ENCODE peak calls at places on chromosomes 5 and 9, in eight cellular contexts. N, D, J, Q, Z, V, Y and T are unnamed samples.

GRCh38 chr5:170451764-170452365 is 52.0 kb upstream of the KCNIP1 start:
- DNase-seq in N (peak; percentile 83), D (no peak), J (no peak), Q (no peak), Z (peak; percentile 57), V (peak; percentile 67), Y (peak; percentile 93), T (no peak)

GRCh38 chr9:126483468-126484056 is 130.2 kb upstream of the LMX1B start:
- DNase-seq in N (no peak), D (no peak), J (no peak), Q (no peak), Z (no peak), V (no peak), Y (no peak), T (no peak)

GRCh38 chr9:642014-642413 is 199.5 kb upstream of the DMRT1 start:
- DNase-seq in N (no peak), D (no peak), J (no peak), Q (no peak), Z (no peak), V (no peak), Y (no peak), T (no peak)

GRCh38 chr9:77981332-77981731 is 50.3 kb downstream of the GNAQ start:
- DNase-seq in N (no peak), D (no peak), J (no peak), Q (no peak), Z (no peak), V (peak; percentile 96), Y (peak; percentile 39), T (no peak)

GRCh38 chr5:5800801-5801761 is 378.6 kb downstream of the ICE1 start:
- DNase-seq in N (no peak), D (no peak), J (no peak), Q (no peak), Z (no peak), V (no peak), Y (no peak), T (no peak)

GRCh38 chr5:72307573-72307967 is 12.5 kb downstream of the MRPS27 start:
- DNase-seq in N (no peak), D (no peak), J (no peak), Q (no peak), Z (no peak), V (no peak), Y (no peak), T (no peak)

GRCh38 chr9:129347323-129348120 is 169.5 kb upstream of the IER5L start:
- DNase-seq in N (peak; percentile 78), D (no peak), J (no peak), Q (no peak), Z (peak; percentile 58), V (no peak), Y (peak; percentile 62), T (no peak)

GRCh38 chr9:8649157-8649556 is 849.6 kb upstream of the DMAC1 start:
- DNase-seq in N (no peak), D (no peak), J (no peak), Q (no peak), Z (no peak), V (no peak), Y (peak; percentile 18), T (no peak)

GRCh38 chr5:106163233-106163632 is 1507.5 kb downstream of the EFNA5 start:
- DNase-seq in N (no peak), D (no peak), J (no peak), Q (no peak), Z (no peak), V (no peak), Y (no peak), T (no peak)

GRCh38 chr9:70452365-70452764 is 37.9 kb upstream of the KLF9 start:
- DNase-seq in N (no peak), D (no peak), J (no peak), Q (no peak), Z (no peak), V (no peak), Y (no peak), T (no peak)

GRCh38 chr5:179275941-179276837 is 69.1 kb downstream of the ADAMTS2 start:
- DNase-seq in N (peak; percentile 98), D (no peak), J (no peak), Q (no peak), Z (peak; percentile 92), V (no peak), Y (peak; percentile 99), T (no peak)

GRCh38 chr9:16312116-16312515 is 558.4 kb downstream of the BNC2 start:
- DNase-seq in N (peak; percentile 39), D (no peak), J (no peak), Q (no peak), Z (no peak), V (no peak), Y (peak; percentile 36), T (no peak)

GRCh38 chr5:143536364-143536763 is 132.9 kb upstream of the NR3C1 start:
- DNase-seq in N (peak; percentile 99), D (no peak), J (no peak), Q (no peak), Z (peak; percentile 93), V (peak; percentile 95), Y (peak; percentile 98), T (no peak)

GRCh38 chr5:146072595-146072994 is 32.8 kb downstream of the PLAC8L1 start:
- DNase-seq in N (no peak), D (no peak), J (no peak), Q (no peak), Z (no peak), V (peak; percentile 37), Y (no peak), T (no peak)

GRCh38 chr5:176733586-176734262 is 76.6 kb upstream of the UNC5A start:
- DNase-seq in N (peak; percentile 4), D (no peak), J (peak; percentile 47), Q (no peak), Z (no peak), V (no peak), Y (peak; percentile 11), T (no peak)

GRCh38 chr9:77211561-77211960 is 34.2 kb downstream of the VPS13A start:
- DNase-seq in N (no peak), D (no peak), J (no peak), Q (no peak), Z (no peak), V (peak; percentile 74), Y (no peak), T (no peak)

GRCh38 chr5:67289763-67290521 is 93.3 kb upstream of the CD180 start:
- DNase-seq in N (peak; percentile 57), D (no peak), J (no peak), Q (no peak), Z (no peak), V (no peak), Y (peak; percentile 77), T (no peak)

GRCh38 chr5:177403194-177403825 is 2.8 kb upstream of the PFN3 start:
- DNase-seq in N (no peak), D (peak; percentile 50), J (no peak), Q (no peak), Z (no peak), V (peak; percentile 62), Y (no peak), T (peak; percentile 21)

GRCh38 chr5:147403659-147404640 is 105.9 kb downstream of the DPYSL3 start:
- DNase-seq in N (peak; percentile 98), D (no peak), J (no peak), Q (no peak), Z (peak; percentile 98), V (peak; percentile 94), Y (peak; percentile 98), T (no peak)

GRCh38 chr5:147397616-147398015 is 112.3 kb downstream of the DPYSL3 start:
- DNase-seq in N (no peak), D (peak; percentile 45), J (no peak), Q (no peak), Z (no peak), V (no peak), Y (no peak), T (no peak)

GRCh38 chr5:147400836-147401235 is 109.0 kb downstream of the DPYSL3 start:
- DNase-seq in N (no peak), D (no peak), J (no peak), Q (no peak), Z (no peak), V (peak; percentile 6), Y (peak; percentile 51), T (no peak)

GRCh38 chr5:147398860-147399259 is 111.0 kb downstream of the DPYSL3 start:
- DNase-seq in N (peak; percentile 98), D (no peak), J (no peak), Q (no peak), Z (peak; percentile 59), V (no peak), Y (peak; percentile 79), T (no peak)

DNA sequence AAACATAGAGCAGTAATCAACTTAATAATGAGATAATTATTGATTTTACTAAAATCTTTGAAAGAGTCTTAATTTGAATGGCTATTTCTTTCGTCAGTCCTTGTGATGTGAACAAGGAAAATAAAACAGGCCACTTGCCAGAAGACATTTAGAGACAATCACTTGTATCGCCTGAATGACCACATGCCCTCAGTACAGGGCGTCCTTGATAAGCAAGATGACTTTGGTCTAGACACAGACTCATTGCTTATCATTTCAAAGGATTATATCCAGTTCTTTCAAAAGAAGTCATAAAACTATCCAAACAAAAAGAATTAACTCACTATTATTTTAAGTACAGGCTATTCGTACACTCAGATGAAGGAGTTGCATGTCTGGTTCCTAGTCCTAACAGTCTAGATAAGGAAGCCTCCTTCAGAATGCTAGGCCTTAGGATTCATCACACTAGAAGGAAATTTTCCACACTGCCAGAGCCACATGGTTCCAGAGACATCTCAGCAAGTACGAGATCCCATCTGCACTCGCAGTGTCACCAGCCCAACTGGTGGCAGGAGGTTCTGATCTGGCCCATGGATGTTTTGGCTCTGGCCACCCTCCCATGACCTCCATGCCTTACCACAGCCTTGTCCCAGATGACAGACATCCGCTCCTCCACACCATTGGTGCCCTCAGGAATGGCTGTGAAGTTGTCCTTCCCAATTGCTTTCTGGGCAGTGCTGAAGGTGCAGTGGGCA is 109.6 kb downstream of the DPYSL3 start:
- DNase-seq in N (no peak), D (no peak), J (no peak), Q (no peak), Z (no peak), V (no peak), Y (no peak), T (no peak)
- TF ChIP-seq CTCF in N (no peak), D (no peak), J (no peak), Q (no peak), Z (no peak), V (no peak), Y (no peak), T (no peak)

GRCh38 chr5:16585028-16585667 is 31.6 kb downstream of the RETREG1 start:
- DNase-seq in N (no peak), D (no peak), J (no peak), Q (no peak), Z (no peak), V (peak; percentile 18), Y (no peak), T (no peak)
- TF ChIP-seq CTCF in N (peak; percentile 38), D (peak; percentile 14), J (peak; percentile 34), Q (peak; percentile 61), Z (no peak), V (peak; percentile 68), Y (peak; percentile 42), T (peak; percentile 49)

GRCh38 chr9:33210006-33210715 is 29.8 kb upstream of the SPINK4 start:
- DNase-seq in N (no peak), D (no peak), J (no peak), Q (no peak), Z (no peak), V (no peak), Y (no peak), T (no peak)
- TF ChIP-seq CTCF in N (no peak), D (no peak), J (no peak), Q (no peak), Z (no peak), V (no peak), Y (no peak), T (no peak)

DNA sequence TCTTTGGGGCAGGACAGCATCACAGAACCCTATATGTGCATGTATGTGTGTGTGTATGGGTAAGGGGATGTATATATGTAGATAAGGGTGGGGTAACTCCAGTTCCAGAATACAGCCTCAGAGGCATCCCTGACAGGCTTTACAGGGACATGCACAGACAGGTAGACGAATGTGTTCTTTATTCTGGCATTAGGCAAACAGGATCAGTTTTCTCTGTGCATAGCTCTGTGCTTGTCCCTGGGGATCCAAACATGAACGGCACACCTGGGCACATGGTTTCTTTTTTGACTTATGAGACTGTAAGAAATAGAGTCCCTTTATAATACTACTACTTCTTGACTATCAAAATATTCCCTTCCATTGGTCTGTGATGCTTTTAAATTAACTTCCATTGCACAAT is 120.6 kb downstream of the TRIO start:
- DNase-seq in N (no peak), D (no peak), J (no peak), Q (no peak), Z (no peak), V (peak; percentile 87), Y (no peak), T (no peak)
- TF ChIP-seq CTCF in N (no peak), D (no peak), J (no peak), Q (no peak), Z (no peak), V (no peak), Y (no peak), T (no peak)